ENCODE peak calls at places on chromosomes 11 and 22, in nine cellular contexts. I, R, Z, H, Y, M, B, E and T are unnamed samples.

GRCh38 chr11:69297225-69297925 is 3.4 kb downstream of the MYEOV start:
- DNase-seq in M (peak; percentile 79), I (peak; percentile 23), R (peak; percentile 99), H (peak; percentile 99), E (peak; percentile 99), Y (peak; percentile 100), Z (peak; percentile 59), B (peak; percentile 97), T (peak; percentile 99)

GRCh38 chr11:16494918-16495691 is 138.8 kb upstream of the SOX6 start:
- DNase-seq in B (no peak), H (no peak), Z (no peak), M (no peak), Y (no peak), R (no peak), E (no peak), I (no peak), T (no peak)

GRCh38 chr22:19419464-19420178 is 11.9 kb downstream of the HIRA start:
- DNase-seq in R (no peak), I (no peak), B (no peak), H (no peak), Z (peak; percentile 20), Y (no peak), M (no peak), E (no peak), T (no peak)

GRCh38 chr11:41954034-41954433 is 494.6 kb upstream of the LRRC4C start:
- DNase-seq in H (peak; percentile 78), R (peak; percentile 66), Y (peak; percentile 84), Z (no peak), B (no peak), I (no peak), M (no peak), E (peak; percentile 53), T (no peak)

GRCh38 chr22:26394787-26395186 is 34.3 kb upstream of the ASPHD2 start:
- DNase-seq in M (no peak), Y (peak; percentile 53), H (no peak), E (no peak), B (no peak), R (no peak), I (no peak), Z (no peak), T (no peak)

GRCh38 chr22:49199224-49199623 is 628.4 kb downstream of the BRD1 start:
- DNase-seq in Z (no peak), B (no peak), R (no peak), M (peak; percentile 30), I (no peak), H (no peak), Y (no peak), E (no peak), T (no peak)

GRCh38 chr11:61071208-61071681 is 31.0 kb upstream of the CD5 start:
- DNase-seq in H (no peak), R (no peak), Y (no peak), M (no peak), E (no peak), I (no peak), B (no peak), Z (no peak), T (no peak)

GRCh38 chr11:109343242-109343641 is 78.7 kb upstream of the C11orf87 start:
- DNase-seq in B (no peak), Y (no peak), Z (no peak), E (no peak), R (no peak), H (no peak), M (no peak), I (no peak), T (no peak)